ENCODE peak calls at places on chromosomes 12 and 14, in four cellular contexts. W is GM12878, V is endothelial cell of umbilical vein, B is K562. A is an unnamed sample.

GRCh38 chr14:94601961-94602391 is 10.2 kb upstream of the SERPINA3 start:
- DNase-seq in W (no peak), V (peak; percentile 51), B (no peak), A (peak; percentile 89)

GRCh38 chr12:51343201-51343600 is 3.3 kb downstream of the CELA1 start:
- DNase-seq in W (no peak), V (no peak), B (no peak), A (no peak)

GRCh38 chr12:89278862-89279261 is 73.4 kb downstream of the DUSP6 start:
- DNase-seq in W (no peak), V (peak; percentile 24), B (no peak), A (no peak)

GRCh38 chr12:69880566-69880965 is 55.5 kb downstream of the MYRFL start:
- DNase-seq in W (no peak), V (peak; percentile 26), B (no peak), A (peak; percentile 38)

GRCh38 chr14:100165825-100166520 is 6.5 kb upstream of the DEGS2 start:
- DNase-seq in W (no peak), V (no peak), B (peak; percentile 56), A (no peak)

GRCh38 chr12:32502693-32503510 is 103.5 kb downstream of the FGD4 start:
- DNase-seq in W (no peak), V (peak; percentile 60), B (no peak), A (peak; percentile 55)

GRCh38 chr12:68336754-68337343 is 4.7 kb upstream of the MDM1 start:
- DNase-seq in W (no peak), V (no peak), B (no peak), A (no peak)

GRCh38 chr12:48965447-48965846 is 6.1 kb downstream of the WNT10B start:
- DNase-seq in W (no peak), V (no peak), B (no peak), A (peak; percentile 38)

GRCh38 chr14:101198398-101199027 is 295.0 kb upstream of the RTL1 start:
- DNase-seq in W (no peak), V (no peak), B (no peak), A (no peak)

GRCh38 chr14:73744175-73744867 is 30.1 kb upstream of the PNMA1 start:
- DNase-seq in W (no peak), V (no peak), B (no peak), A (no peak)

GRCh38 chr14:20855652-20856291 is 35.4 kb upstream of the RNASE3 start:
- DNase-seq in W (peak; percentile 21), V (peak; percentile 82), B (peak; percentile 42), A (peak; percentile 59)

GRCh38 chr14:77622562-77622961 is 6.1 kb upstream of the SPTLC2 start:
- DNase-seq in W (no peak), V (no peak), B (no peak), A (no peak)

GRCh38 chr14:100530270-100531072 is 56.7 kb downstream of the BEGAIN start:
- DNase-seq in W (no peak), V (no peak), B (no peak), A (no peak)

GRCh38 chr12:80627773-80628172 is 79.7 kb upstream of the MYF6 start:
- DNase-seq in W (no peak), V (peak; percentile 41), B (no peak), A (peak; percentile 85)

GRCh38 chr12:7832059-7832696 is 40.5 kb downstream of the SLC2A14 start:
- DNase-seq in W (no peak), V (peak; percentile 58), B (peak; percentile 37), A (peak; percentile 71)

GRCh38 chr12:41224066-41224465 is 35.9 kb downstream of the PDZRN4 start:
- DNase-seq in W (no peak), V (no peak), B (no peak), A (no peak)

GRCh38 chr14:99602788-99603415 is 1.1 kb downstream of the CCDC85C start:
- DNase-seq in W (no peak), V (no peak), B (no peak), A (no peak)

GRCh38 chr12:99658950-99659349 is 11.4 kb downstream of the GARIN6 start:
- DNase-seq in W (no peak), V (no peak), B (no peak), A (no peak)

GRCh38 chr12:64457036-64457435 is 5.1 kb downstream of the TBK1 start:
- DNase-seq in W (no peak), V (peak; percentile 87), B (peak; percentile 46), A (peak; percentile 48)

GRCh38 chr14:75433631-75434556 is 6.1 kb downstream of the JDP2 start:
- DNase-seq in W (no peak), V (no peak), B (no peak), A (no peak)

GRCh38 chr12:58346032-58346632 is 404.8 kb downstream of the ATP23 start:
- DNase-seq in W (no peak), V (peak; percentile 58), B (peak; percentile 49), A (peak; percentile 62)

GRCh38 chr14:106174206-106174605 is 647.8 kb downstream of the TMEM121 start:
- DNase-seq in W (no peak), V (no peak), B (no peak), A (no peak)

GRCh38 chr14:91115986-91116385 is 2.1 kb downstream of the DGLUCY start:
- DNase-seq in W (no peak), V (peak; percentile 18), B (no peak), A (peak; percentile 30)
- TF ChIP-seq FOS in W (no peak), V (no peak), B (no peak), A (no peak)

DNA sequence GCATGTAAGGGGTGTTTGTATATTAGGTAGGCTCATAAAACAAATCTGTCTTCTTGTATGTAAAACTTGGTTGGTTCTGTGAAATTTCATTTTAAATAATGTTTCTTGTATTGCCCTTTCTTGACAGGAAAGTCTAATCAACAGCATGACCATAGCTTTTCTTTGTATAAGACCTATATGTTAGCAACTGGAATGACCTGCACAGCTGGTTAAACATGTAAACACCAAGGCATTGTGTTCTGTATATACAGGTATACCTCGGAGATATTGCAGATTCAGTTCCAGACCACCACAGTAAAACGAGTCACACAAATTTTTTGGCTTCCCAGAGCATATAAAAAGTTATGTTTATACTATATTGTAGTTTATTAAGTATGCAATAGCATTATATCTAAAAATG is 183.6 kb downstream of the ERC1 start:
- DNase-seq in W (no peak), V (no peak), B (no peak), A (no peak)
- TF ChIP-seq FOS in W (no peak), V (no peak), B (no peak), A (no peak)

GRCh38 chr14:72732022-72732780 is 161.7 kb downstream of the DPF3 start:
- DNase-seq in W (no peak), V (no peak), B (no peak), A (no peak)
- TF ChIP-seq FOS in W (no peak), V (no peak), B (no peak), A (no peak)

GRCh38 chr12:42915426-42915825 is 325.9 kb upstream of the PRICKLE1 start:
- DNase-seq in W (no peak), V (no peak), B (no peak), A (no peak)

GRCh38 chr12:42921741-42922511 is 332.4 kb upstream of the PRICKLE1 start:
- DNase-seq in W (no peak), V (peak; percentile 40), B (no peak), A (peak; percentile 77)

GRCh38 chr12:42919691-42920090 is 330.1 kb upstream of the PRICKLE1 start:
- DNase-seq in W (no peak), V (no peak), B (no peak), A (no peak)

GRCh38 chr12:42916143-42916542 is 326.6 kb upstream of the PRICKLE1 start:
- DNase-seq in W (no peak), V (no peak), B (no peak), A (no peak)

DNA sequence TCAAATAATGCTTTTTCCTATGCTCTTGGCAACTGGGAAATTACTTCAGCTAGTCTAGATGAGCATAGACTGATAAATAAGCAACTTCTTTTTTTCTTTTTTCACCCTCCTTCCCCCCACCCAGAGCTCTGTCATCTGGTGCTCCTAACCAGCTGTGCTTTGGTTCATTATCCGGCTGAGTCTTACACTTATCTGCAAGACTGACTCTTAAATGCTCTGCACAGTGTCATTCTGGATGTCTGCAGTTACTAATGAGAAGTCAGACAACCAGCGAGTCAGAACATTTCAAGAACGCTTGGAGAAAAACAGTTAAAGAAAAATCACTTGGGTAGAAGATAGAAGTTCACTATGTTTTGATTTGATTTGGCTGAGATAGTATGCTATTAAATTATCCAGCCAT is 328.8 kb upstream of the PRICKLE1 start:
- DNase-seq in W (no peak), V (no peak), B (no peak), A (no peak)
- TF ChIP-seq FOS in W (no peak), V (no peak), B (no peak), A (no peak)

DNA sequence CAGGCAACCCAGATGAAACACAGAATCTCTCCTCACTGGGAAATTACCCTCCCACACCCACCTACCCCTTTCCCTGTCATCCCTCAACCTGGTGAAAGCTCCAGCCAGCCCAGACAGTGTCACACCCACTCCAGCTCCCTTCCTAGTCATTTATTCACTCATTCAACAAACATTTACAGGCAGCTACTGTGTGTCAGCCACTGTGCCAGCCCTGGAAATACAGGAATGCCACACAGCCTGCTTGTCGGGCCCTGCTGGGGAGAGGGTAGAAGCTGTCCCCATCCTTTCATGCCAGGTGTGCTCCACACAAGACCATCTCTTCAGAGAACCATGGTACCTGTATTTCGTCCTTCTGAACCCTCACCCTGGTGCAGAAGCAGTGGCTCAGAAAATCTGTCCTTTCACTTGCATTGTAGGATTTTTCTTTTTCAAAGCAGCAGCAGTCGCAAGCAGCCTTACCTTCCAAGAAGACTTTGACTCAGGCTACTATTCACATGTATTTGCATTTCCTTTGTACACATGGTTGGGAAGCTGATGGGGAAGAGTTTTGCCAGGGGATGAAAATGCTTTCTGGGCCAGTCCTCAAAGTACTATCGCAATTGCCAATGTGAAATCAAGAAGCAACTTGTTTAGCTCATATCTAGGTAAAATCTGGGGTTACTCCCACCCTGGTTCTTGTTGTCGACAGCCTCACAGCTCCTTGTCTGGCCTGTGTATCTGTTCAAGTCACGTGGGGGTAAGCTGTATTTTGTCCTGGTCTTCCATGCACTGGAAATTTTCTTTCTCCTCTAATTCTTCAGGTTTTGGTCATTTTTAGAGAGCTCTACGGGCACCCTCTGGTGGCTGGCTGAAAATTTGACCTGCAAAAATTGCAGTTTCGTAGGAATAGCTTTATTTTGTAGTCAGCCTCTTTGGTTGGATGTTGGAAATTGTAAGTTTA is 147.4 kb upstream of the EGLN3 start:
- DNase-seq in W (peak; percentile 36), V (peak; percentile 43), B (peak; percentile 52), A (peak; percentile 29)
- TF ChIP-seq FOS in W (no peak), V (no peak), B (no peak), A (no peak)

DNA sequence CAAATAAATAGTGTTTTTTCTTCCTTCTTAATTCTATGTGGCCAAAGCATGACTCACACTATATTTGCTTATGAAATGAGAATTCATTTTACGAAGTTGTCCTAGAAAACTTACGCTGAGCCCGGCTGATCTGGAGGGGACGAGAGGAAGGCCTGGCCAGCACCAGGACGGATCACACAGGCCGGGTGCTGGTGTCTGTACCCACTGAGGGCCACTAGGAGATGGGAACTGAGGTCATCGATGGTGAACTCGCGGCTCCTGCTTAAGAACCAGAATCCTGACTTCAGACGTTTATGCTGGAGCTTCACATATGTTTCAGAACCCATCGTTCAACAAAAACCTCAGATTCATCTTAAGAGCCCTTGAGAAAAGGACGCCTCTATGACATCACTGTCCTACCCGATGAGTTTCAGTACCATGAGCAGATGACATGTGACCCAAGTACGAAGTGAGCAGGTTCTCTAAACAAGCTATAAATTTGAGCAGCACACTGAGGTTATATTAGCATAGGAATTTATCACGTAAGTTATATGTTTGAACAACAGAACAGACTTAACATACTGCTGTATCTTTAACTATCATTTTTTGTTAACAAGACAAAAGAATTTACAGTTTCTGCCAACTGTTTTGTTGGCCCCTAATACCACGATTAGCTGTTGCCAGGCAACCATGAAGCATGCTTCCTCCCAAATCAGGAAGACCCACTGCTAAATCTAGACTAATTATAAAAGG is 111.9 kb downstream of the FOXN3 start:
- DNase-seq in W (peak; percentile 65), V (peak; percentile 75), B (no peak), A (peak; percentile 78)
- TF ChIP-seq FOS in W (no peak), V (peak; percentile 19), B (no peak), A (no peak)

GRCh38 chr14:58171090-58171489 is 19.1 kb upstream of the ARMH4 start:
- DNase-seq in W (peak; percentile 42), V (peak; percentile 71), B (peak; percentile 95), A (peak; percentile 82)
- TF ChIP-seq FOS in W (no peak), V (peak; percentile 41), B (peak; percentile 59), A (no peak)

A was measured in IMR-90.